ENCODE peak calls at places on chromosomes 5 and 9, in five cellular contexts. Z, W, G, R and U are unnamed samples.
A peak's percentile ranks its signal among the peaks of the same experiment; 100 is the strongest.

GRCh38 chr5:31664566-31664965 is 25.6 kb downstream of the PDZD2 start:
- DNase-seq in Z (no peak), W (no peak), G (peak; percentile 71), R (no peak), U (no peak)

GRCh38 chr9:118631956-118632355 is 737.3 kb downstream of the BRINP1 start:
- DNase-seq in Z (no peak), W (no peak), G (no peak), R (no peak), U (no peak)

GRCh38 chr5:1926071-1926440 is 43.3 kb upstream of the IRX4 start:
- DNase-seq in Z (no peak), W (no peak), G (no peak), R (no peak), U (no peak)

GRCh38 chr5:128854931-128855330 is 110.4 kb upstream of the SLC27A6 start:
- DNase-seq in Z (no peak), W (no peak), G (no peak), R (no peak), U (no peak)

GRCh38 chr5:150320048-150320555 is 17.4 kb upstream of the ARSI start:
- DNase-seq in Z (no peak), W (peak; percentile 58), G (peak; percentile 72), R (peak; percentile 84), U (no peak)

GRCh38 chr9:128275198-128276007 is at the start of gene GOLGA2:
- DNase-seq in Z (peak; percentile 30), W (no peak), G (no peak), R (peak; percentile 35), U (no peak)

GRCh38 chr9:105258225-105258737 is 13.8 kb downstream of the SLC44A1 start:
- DNase-seq in Z (no peak), W (no peak), G (no peak), R (no peak), U (no peak)

GRCh38 chr5:132773601-132774355 is 3.3 kb downstream of the SEPTIN8 start:
- DNase-seq in Z (no peak), W (no peak), G (no peak), R (no peak), U (no peak)

GRCh38 chr9:36166150-36166927 is 2.8 kb upstream of the CCIN start:
- DNase-seq in Z (peak; percentile 72), W (peak; percentile 94), G (peak; percentile 88), R (peak; percentile 76), U (peak; percentile 22)

GRCh38 chr5:147223951-147224791 is 10.7 kb upstream of the STK32A start:
- DNase-seq in Z (no peak), W (peak; percentile 44), G (peak; percentile 25), R (no peak), U (no peak)

GRCh38 chr5:119328753-119329602 is 26.8 kb upstream of the TNFAIP8 start:
- DNase-seq in Z (no peak), W (no peak), G (peak; percentile 62), R (peak; percentile 70), U (no peak)

GRCh38 chr5:127942246-127943060 is 141.1 kb upstream of the SLC12A2 start:
- DNase-seq in Z (no peak), W (no peak), G (peak; percentile 69), R (peak; percentile 37), U (no peak)

GRCh38 chr5:52997424-52997823 is 8.3 kb downstream of the ITGA2 start:
- DNase-seq in Z (no peak), W (no peak), G (no peak), R (no peak), U (no peak)

GRCh38 chr5:150384701-150385100 is 27.2 kb downstream of the TCOF1 start:
- DNase-seq in Z (no peak), W (no peak), G (no peak), R (no peak), U (no peak)